ENCODE peak calls at places on chromosomes 13 and 19, in nine cellular contexts. One of them, this sample, is unnamed.

GRCh38 chr19:7888145-7888825 is at the start of gene LRRC8E:
- DNase-seq in NCI-H345: no peak
- DNase-seq in stimulated activated CD4-positive, alpha-beta T cell treated with anti-CD3 and anti-CD28 coated beads, Interleukin-4, amount 100 ng/mL, for 1 hour: peak; percentile 62
- DNase-seq in activated T-cell treated with anti-CD3 and anti-CD28 coated beads, Interleukin-2, amount 50 U/mL, for 72 hours: peak; percentile 54
- DNase-seq in pancreas: peak; percentile 64
- DNase-seq in fibroblast of the conjunctiva: no peak
- DNase-seq in IMR-90: peak; percentile 55
- DNase-seq in RKO: peak; percentile 77
- DNase-seq in activated CD4-positive, alpha-beta T cell treated with anti-CD3 and anti-CD28 coated beads, Interleukin-2, amount 10 ng/mL, durations not matched to agents 7 days and 5 days: no peak
- DNase-seq in this sample: peak; percentile 72

GRCh38 chr13:37085656-37086055 is 19.8 kb downstream of the CSNK1A1L start:
- DNase-seq in RKO: no peak
- DNase-seq in fibroblast of the conjunctiva: no peak
- DNase-seq in IMR-90: no peak
- DNase-seq in pancreas: no peak
- DNase-seq in NCI-H345: no peak
- DNase-seq in activated CD4-positive, alpha-beta T cell treated with anti-CD3 and anti-CD28 coated beads, Interleukin-2, amount 10 ng/mL, durations not matched to agents 7 days and 5 days: no peak
- DNase-seq in stimulated activated CD4-positive, alpha-beta T cell treated with anti-CD3 and anti-CD28 coated beads, Interleukin-4, amount 100 ng/mL, for 1 hour: no peak
- DNase-seq in activated T-cell treated with anti-CD3 and anti-CD28 coated beads, Interleukin-2, amount 50 U/mL, for 72 hours: no peak
- DNase-seq in this sample: no peak

GRCh38 chr13:28219408-28220099 is 81.2 kb downstream of the PAN3 start:
- DNase-seq in stimulated activated CD4-positive, alpha-beta T cell treated with anti-CD3 and anti-CD28 coated beads, Interleukin-4, amount 100 ng/mL, for 1 hour: no peak
- DNase-seq in RKO: no peak
- DNase-seq in NCI-H345: no peak
- DNase-seq in activated T-cell treated with anti-CD3 and anti-CD28 coated beads, Interleukin-2, amount 50 U/mL, for 72 hours: no peak
- DNase-seq in activated CD4-positive, alpha-beta T cell treated with anti-CD3 and anti-CD28 coated beads, Interleukin-2, amount 10 ng/mL, durations not matched to agents 7 days and 5 days: no peak
- DNase-seq in IMR-90: no peak
- DNase-seq in pancreas: no peak
- DNase-seq in fibroblast of the conjunctiva: no peak
- DNase-seq in this sample: no peak

GRCh38 chr13:31038834-31039552 is 106.5 kb downstream of the TEX26 start:
- DNase-seq in stimulated activated CD4-positive, alpha-beta T cell treated with anti-CD3 and anti-CD28 coated beads, Interleukin-4, amount 100 ng/mL, for 1 hour: no peak
- DNase-seq in RKO: no peak
- DNase-seq in fibroblast of the conjunctiva: no peak
- DNase-seq in activated CD4-positive, alpha-beta T cell treated with anti-CD3 and anti-CD28 coated beads, Interleukin-2, amount 10 ng/mL, durations not matched to agents 7 days and 5 days: peak; percentile 44
- DNase-seq in IMR-90: peak; percentile 44
- DNase-seq in NCI-H345: no peak
- DNase-seq in pancreas: no peak
- DNase-seq in activated T-cell treated with anti-CD3 and anti-CD28 coated beads, Interleukin-2, amount 50 U/mL, for 72 hours: peak; percentile 34
- DNase-seq in this sample: no peak

GRCh38 chr19:46863818-46864629 is 3.2 kb downstream of the ARHGAP35 start:
- DNase-seq in activated CD4-positive, alpha-beta T cell treated with anti-CD3 and anti-CD28 coated beads, Interleukin-2, amount 10 ng/mL, durations not matched to agents 7 days and 5 days: no peak
- DNase-seq in RKO: peak; percentile 86
- DNase-seq in fibroblast of the conjunctiva: peak; percentile 62
- DNase-seq in NCI-H345: no peak
- DNase-seq in stimulated activated CD4-positive, alpha-beta T cell treated with anti-CD3 and anti-CD28 coated beads, Interleukin-4, amount 100 ng/mL, for 1 hour: no peak
- DNase-seq in pancreas: no peak
- DNase-seq in IMR-90: peak; percentile 61
- DNase-seq in activated T-cell treated with anti-CD3 and anti-CD28 coated beads, Interleukin-2, amount 50 U/mL, for 72 hours: no peak
- DNase-seq in this sample: no peak

GRCh38 chr13:99375806-99376080 is 68.5 kb upstream of the GPR183 start:
- DNase-seq in fibroblast of the conjunctiva: no peak
- DNase-seq in NCI-H345: no peak
- DNase-seq in stimulated activated CD4-positive, alpha-beta T cell treated with anti-CD3 and anti-CD28 coated beads, Interleukin-4, amount 100 ng/mL, for 1 hour: no peak
- DNase-seq in RKO: no peak
- DNase-seq in IMR-90: no peak
- DNase-seq in activated CD4-positive, alpha-beta T cell treated with anti-CD3 and anti-CD28 coated beads, Interleukin-2, amount 10 ng/mL, durations not matched to agents 7 days and 5 days: peak; percentile 4
- DNase-seq in pancreas: no peak
- DNase-seq in activated T-cell treated with anti-CD3 and anti-CD28 coated beads, Interleukin-2, amount 50 U/mL, for 72 hours: no peak
- DNase-seq in this sample: no peak

GRCh38 chr13:75417647-75418046 is 64.3 kb downstream of the TBC1D4 start:
- DNase-seq in pancreas: no peak
- DNase-seq in RKO: no peak
- DNase-seq in activated T-cell treated with anti-CD3 and anti-CD28 coated beads, Interleukin-2, amount 50 U/mL, for 72 hours: no peak
- DNase-seq in activated CD4-positive, alpha-beta T cell treated with anti-CD3 and anti-CD28 coated beads, Interleukin-2, amount 10 ng/mL, durations not matched to agents 7 days and 5 days: no peak
- DNase-seq in IMR-90: no peak
- DNase-seq in fibroblast of the conjunctiva: no peak
- DNase-seq in NCI-H345: no peak
- DNase-seq in stimulated activated CD4-positive, alpha-beta T cell treated with anti-CD3 and anti-CD28 coated beads, Interleukin-4, amount 100 ng/mL, for 1 hour: no peak
- DNase-seq in this sample: no peak

GRCh38 chr19:54439174-54439851 is 9.7 kb upstream of the LENG8 start:
- DNase-seq in activated CD4-positive, alpha-beta T cell treated with anti-CD3 and anti-CD28 coated beads, Interleukin-2, amount 10 ng/mL, durations not matched to agents 7 days and 5 days: peak; percentile 43
- DNase-seq in stimulated activated CD4-positive, alpha-beta T cell treated with anti-CD3 and anti-CD28 coated beads, Interleukin-4, amount 100 ng/mL, for 1 hour: peak; percentile 35
- DNase-seq in RKO: peak; percentile 40
- DNase-seq in NCI-H345: no peak
- DNase-seq in activated T-cell treated with anti-CD3 and anti-CD28 coated beads, Interleukin-2, amount 50 U/mL, for 72 hours: no peak
- DNase-seq in pancreas: peak; percentile 92
- DNase-seq in IMR-90: no peak
- DNase-seq in fibroblast of the conjunctiva: peak; percentile 17
- DNase-seq in this sample: peak; percentile 46

GRCh38 chr19:47470447-47471195 is 1.1 kb downstream of the SLC8A2 start:
- DNase-seq in fibroblast of the conjunctiva: no peak
- DNase-seq in activated CD4-positive, alpha-beta T cell treated with anti-CD3 and anti-CD28 coated beads, Interleukin-2, amount 10 ng/mL, durations not matched to agents 7 days and 5 days: no peak
- DNase-seq in NCI-H345: no peak
- DNase-seq in pancreas: no peak
- DNase-seq in activated T-cell treated with anti-CD3 and anti-CD28 coated beads, Interleukin-2, amount 50 U/mL, for 72 hours: no peak
- DNase-seq in stimulated activated CD4-positive, alpha-beta T cell treated with anti-CD3 and anti-CD28 coated beads, Interleukin-4, amount 100 ng/mL, for 1 hour: no peak
- DNase-seq in RKO: no peak
- DNase-seq in IMR-90: no peak
- DNase-seq in this sample: no peak

GRCh38 chr13:29847501-29847983 is 2.9 kb downstream of the UBL3 start:
- DNase-seq in activated T-cell treated with anti-CD3 and anti-CD28 coated beads, Interleukin-2, amount 50 U/mL, for 72 hours: no peak
- DNase-seq in IMR-90: peak; percentile 64
- DNase-seq in NCI-H345: peak; percentile 22
- DNase-seq in pancreas: peak; percentile 33
- DNase-seq in activated CD4-positive, alpha-beta T cell treated with anti-CD3 and anti-CD28 coated beads, Interleukin-2, amount 10 ng/mL, durations not matched to agents 7 days and 5 days: peak; percentile 18
- DNase-seq in RKO: peak; percentile 70
- DNase-seq in fibroblast of the conjunctiva: no peak
- DNase-seq in stimulated activated CD4-positive, alpha-beta T cell treated with anti-CD3 and anti-CD28 coated beads, Interleukin-4, amount 100 ng/mL, for 1 hour: no peak
- DNase-seq in this sample: no peak

GRCh38 chr13:60318186-60318585 is 78.8 kb upstream of the TDRD3 start:
- DNase-seq in activated T-cell treated with anti-CD3 and anti-CD28 coated beads, Interleukin-2, amount 50 U/mL, for 72 hours: no peak
- DNase-seq in stimulated activated CD4-positive, alpha-beta T cell treated with anti-CD3 and anti-CD28 coated beads, Interleukin-4, amount 100 ng/mL, for 1 hour: no peak
- DNase-seq in RKO: no peak
- DNase-seq in activated CD4-positive, alpha-beta T cell treated with anti-CD3 and anti-CD28 coated beads, Interleukin-2, amount 10 ng/mL, durations not matched to agents 7 days and 5 days: no peak
- DNase-seq in IMR-90: no peak
- DNase-seq in fibroblast of the conjunctiva: no peak
- DNase-seq in NCI-H345: no peak
- DNase-seq in pancreas: no peak
- DNase-seq in this sample: no peak

GRCh38 chr19:45177817-45178261 is at the start of gene TRAPPC6A:
- DNase-seq in RKO: peak; percentile 92
- DNase-seq in activated T-cell treated with anti-CD3 and anti-CD28 coated beads, Interleukin-2, amount 50 U/mL, for 72 hours: no peak
- DNase-seq in activated CD4-positive, alpha-beta T cell treated with anti-CD3 and anti-CD28 coated beads, Interleukin-2, amount 10 ng/mL, durations not matched to agents 7 days and 5 days: no peak
- DNase-seq in stimulated activated CD4-positive, alpha-beta T cell treated with anti-CD3 and anti-CD28 coated beads, Interleukin-4, amount 100 ng/mL, for 1 hour: no peak
- DNase-seq in pancreas: no peak
- DNase-seq in NCI-H345: no peak
- DNase-seq in fibroblast of the conjunctiva: no peak
- DNase-seq in IMR-90: peak; percentile 70
- DNase-seq in this sample: peak; percentile 88

GRCh38 chr19:48608798-48609263 is 2.3 kb downstream of the SPACA4 start:
- DNase-seq in NCI-H345: peak; percentile 62
- DNase-seq in pancreas: no peak
- DNase-seq in stimulated activated CD4-positive, alpha-beta T cell treated with anti-CD3 and anti-CD28 coated beads, Interleukin-4, amount 100 ng/mL, for 1 hour: peak; percentile 38
- DNase-seq in IMR-90: no peak
- DNase-seq in fibroblast of the conjunctiva: no peak
- DNase-seq in activated T-cell treated with anti-CD3 and anti-CD28 coated beads, Interleukin-2, amount 50 U/mL, for 72 hours: peak; percentile 54
- DNase-seq in RKO: peak; percentile 77
- DNase-seq in activated CD4-positive, alpha-beta T cell treated with anti-CD3 and anti-CD28 coated beads, Interleukin-2, amount 10 ng/mL, durations not matched to agents 7 days and 5 days: peak; percentile 61
- DNase-seq in this sample: peak; percentile 59

GRCh38 chr19:3098515-3099346 is 4.6 kb downstream of the GNA11 start:
- DNase-seq in activated T-cell treated with anti-CD3 and anti-CD28 coated beads, Interleukin-2, amount 50 U/mL, for 72 hours: no peak
- DNase-seq in IMR-90: peak; percentile 23
- DNase-seq in stimulated activated CD4-positive, alpha-beta T cell treated with anti-CD3 and anti-CD28 coated beads, Interleukin-4, amount 100 ng/mL, for 1 hour: no peak
- DNase-seq in NCI-H345: no peak
- DNase-seq in pancreas: no peak
- DNase-seq in activated CD4-positive, alpha-beta T cell treated with anti-CD3 and anti-CD28 coated beads, Interleukin-2, amount 10 ng/mL, durations not matched to agents 7 days and 5 days: peak; percentile 44
- DNase-seq in RKO: no peak
- DNase-seq in fibroblast of the conjunctiva: no peak
- DNase-seq in this sample: no peak

GRCh38 chr13:86986448-86986847 is 684.7 kb upstream of the SLITRK5 start:
- DNase-seq in stimulated activated CD4-positive, alpha-beta T cell treated with anti-CD3 and anti-CD28 coated beads, Interleukin-4, amount 100 ng/mL, for 1 hour: no peak
- DNase-seq in IMR-90: peak; percentile 25
- DNase-seq in activated CD4-positive, alpha-beta T cell treated with anti-CD3 and anti-CD28 coated beads, Interleukin-2, amount 10 ng/mL, durations not matched to agents 7 days and 5 days: no peak
- DNase-seq in pancreas: no peak
- DNase-seq in NCI-H345: peak; percentile 55
- DNase-seq in activated T-cell treated with anti-CD3 and anti-CD28 coated beads, Interleukin-2, amount 50 U/mL, for 72 hours: no peak
- DNase-seq in RKO: no peak
- DNase-seq in fibroblast of the conjunctiva: no peak
- DNase-seq in this sample: no peak

GRCh38 chr13:59750860-59751259 is 412.9 kb downstream of the DIAPH3 start:
- DNase-seq in IMR-90: peak; percentile 57
- DNase-seq in RKO: no peak
- DNase-seq in activated CD4-positive, alpha-beta T cell treated with anti-CD3 and anti-CD28 coated beads, Interleukin-2, amount 10 ng/mL, durations not matched to agents 7 days and 5 days: no peak
- DNase-seq in activated T-cell treated with anti-CD3 and anti-CD28 coated beads, Interleukin-2, amount 50 U/mL, for 72 hours: no peak
- DNase-seq in fibroblast of the conjunctiva: peak; percentile 72
- DNase-seq in pancreas: no peak
- DNase-seq in NCI-H345: no peak
- DNase-seq in stimulated activated CD4-positive, alpha-beta T cell treated with anti-CD3 and anti-CD28 coated beads, Interleukin-4, amount 100 ng/mL, for 1 hour: no peak
- DNase-seq in this sample: no peak

GRCh38 chr13:103324641-103325040 is 258.4 kb upstream of the SLC10A2 start:
- DNase-seq in RKO: no peak
- DNase-seq in stimulated activated CD4-positive, alpha-beta T cell treated with anti-CD3 and anti-CD28 coated beads, Interleukin-4, amount 100 ng/mL, for 1 hour: no peak
- DNase-seq in pancreas: no peak
- DNase-seq in activated CD4-positive, alpha-beta T cell treated with anti-CD3 and anti-CD28 coated beads, Interleukin-2, amount 10 ng/mL, durations not matched to agents 7 days and 5 days: no peak
- DNase-seq in NCI-H345: no peak
- DNase-seq in activated T-cell treated with anti-CD3 and anti-CD28 coated beads, Interleukin-2, amount 50 U/mL, for 72 hours: no peak
- DNase-seq in fibroblast of the conjunctiva: no peak
- DNase-seq in IMR-90: no peak
- DNase-seq in this sample: no peak

GRCh38 chr13:37446503-37446902 is 152.1 kb downstream of the POSTN start:
- DNase-seq in activated CD4-positive, alpha-beta T cell treated with anti-CD3 and anti-CD28 coated beads, Interleukin-2, amount 10 ng/mL, durations not matched to agents 7 days and 5 days: no peak
- DNase-seq in pancreas: no peak
- DNase-seq in NCI-H345: no peak
- DNase-seq in IMR-90: peak; percentile 93
- DNase-seq in activated T-cell treated with anti-CD3 and anti-CD28 coated beads, Interleukin-2, amount 50 U/mL, for 72 hours: no peak
- DNase-seq in stimulated activated CD4-positive, alpha-beta T cell treated with anti-CD3 and anti-CD28 coated beads, Interleukin-4, amount 100 ng/mL, for 1 hour: no peak
- DNase-seq in fibroblast of the conjunctiva: peak; percentile 75
- DNase-seq in RKO: peak; percentile 14
- DNase-seq in this sample: no peak

GRCh38 chr13:109840201-109840892 is 54.0 kb upstream of the IRS2 start:
- DNase-seq in NCI-H345: no peak
- DNase-seq in activated CD4-positive, alpha-beta T cell treated with anti-CD3 and anti-CD28 coated beads, Interleukin-2, amount 10 ng/mL, durations not matched to agents 7 days and 5 days: no peak
- DNase-seq in IMR-90: peak; percentile 56
- DNase-seq in pancreas: no peak
- DNase-seq in activated T-cell treated with anti-CD3 and anti-CD28 coated beads, Interleukin-2, amount 50 U/mL, for 72 hours: peak; percentile 43
- DNase-seq in RKO: peak; percentile 91
- DNase-seq in stimulated activated CD4-positive, alpha-beta T cell treated with anti-CD3 and anti-CD28 coated beads, Interleukin-4, amount 100 ng/mL, for 1 hour: peak; percentile 6
- DNase-seq in fibroblast of the conjunctiva: no peak
- DNase-seq in this sample: no peak

This sample was measured in erythroblast.